ENCODE peak calls at places on chromosomes 11 and 22, in nine cellular contexts. K is cardiac muscle cell, F is kidney, Z is cardiac fibroblast, R is dorsolateral prefrontal cortex, T is fibroblast of pulmonary artery, Y is stomach, X is D721Med, G is H9. J is an unnamed sample.

GRCh38 chr11:45930951-45931563 is 8.6 kb downstream of the LARGE2 start:
- DNase-seq in K (no peak), F (no peak), Z (no peak), R (no peak), T (no peak), Y (no peak), X (no peak), G (no peak), J (no peak)

GRCh38 chr11:57597461-57597892 is at the start of gene SERPING1:
- DNase-seq in K (no peak), F (peak; percentile 93), Z (peak; percentile 44), R (peak; percentile 14), T (peak; percentile 44), Y (peak; percentile 34), X (no peak), G (no peak), J (no peak)

GRCh38 chr11:19642759-19643158 is 69.9 kb upstream of the NAV2 start:
- DNase-seq in K (no peak), F (no peak), Z (no peak), R (no peak), T (no peak), Y (no peak), X (no peak), G (no peak), J (no peak)

GRCh38 chr11:85115798-85116197 is 511.3 kb downstream of the DLG2 start:
- DNase-seq in K (no peak), F (no peak), Z (peak; percentile 8), R (no peak), T (no peak), Y (no peak), X (no peak), G (no peak), J (no peak)

GRCh38 chr11:119795231-119795630 is 66.2 kb upstream of the NECTIN1 start:
- DNase-seq in K (no peak), F (peak; percentile 32), Z (peak; percentile 9), R (peak; percentile 73), T (peak; percentile 29), Y (no peak), X (no peak), G (no peak), J (no peak)

GRCh38 chr22:49040111-49040510 is 787.6 kb downstream of the BRD1 start:
- DNase-seq in K (no peak), F (no peak), Z (no peak), R (no peak), T (no peak), Y (no peak), X (no peak), G (no peak), J (no peak)

GRCh38 chr11:32386770-32387377 is 48.5 kb downstream of the WT1 start:
- DNase-seq in K (peak; percentile 33), F (no peak), Z (peak; percentile 65), R (no peak), T (peak; percentile 92), Y (no peak), X (no peak), G (no peak), J (no peak)

GRCh38 chr11:235180-235997 is 753 bp downstream of the SIRT3 start:
- DNase-seq in K (no peak), F (no peak), Z (no peak), R (no peak), T (peak; percentile 59), Y (no peak), X (no peak), G (no peak), J (no peak)

GRCh38 chr11:76837696-76838421 is 22.9 kb upstream of the ACER3 start:
- DNase-seq in K (no peak), F (no peak), Z (no peak), R (no peak), T (no peak), Y (no peak), X (no peak), G (no peak), J (no peak)

GRCh38 chr11:76838422-76839068 is 22.2 kb upstream of the ACER3 start:
- DNase-seq in K (peak; percentile 67), F (no peak), Z (peak; percentile 22), R (no peak), T (peak; percentile 57), Y (no peak), X (no peak), G (peak; percentile 86), J (peak; percentile 49)

GRCh38 chr11:76835928-76836612 is 24.6 kb upstream of the ACER3 start:
- DNase-seq in K (no peak), F (no peak), Z (peak; percentile 35), R (peak; percentile 63), T (peak; percentile 82), Y (peak; percentile 83), X (peak; percentile 21), G (no peak), J (no peak)

GRCh38 chr11:76835030-76835429 is 25.7 kb upstream of the ACER3 start:
- DNase-seq in K (no peak), F (no peak), Z (no peak), R (no peak), T (no peak), Y (no peak), X (no peak), G (no peak), J (no peak)

DNA sequence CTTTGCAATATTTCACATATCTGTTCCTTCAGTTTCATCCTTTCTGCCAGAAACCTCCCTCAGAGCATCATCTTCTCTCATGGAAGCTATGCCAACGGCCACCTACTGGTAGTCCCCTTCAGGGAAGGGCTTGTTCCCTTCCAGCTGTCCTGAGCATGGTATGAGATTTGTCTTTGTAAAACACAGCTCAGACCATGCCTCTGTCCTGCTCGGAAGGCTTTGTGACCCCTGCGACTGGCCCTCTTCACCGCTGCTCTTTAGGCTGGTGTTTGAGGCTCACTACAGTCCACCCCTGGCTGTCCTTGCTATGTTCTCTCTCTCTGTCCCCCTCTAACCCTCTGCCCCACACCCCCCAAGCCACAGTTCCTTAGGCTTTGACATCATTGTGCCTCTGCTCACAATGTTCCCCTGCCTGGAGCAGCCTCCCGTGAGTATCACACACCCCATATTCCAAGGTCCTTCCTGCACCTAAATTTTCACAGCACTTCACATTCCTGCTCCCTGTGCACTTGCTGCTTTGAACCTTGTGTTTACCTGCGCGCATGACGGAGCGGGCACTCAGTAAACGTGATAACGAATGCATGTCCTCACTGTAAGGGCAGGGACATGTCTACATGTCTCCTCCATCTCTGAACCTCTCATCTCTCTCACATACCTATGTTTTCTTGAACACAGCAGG is 24.0 kb upstream of the ACER3 start:
- DNase-seq in K (no peak), F (no peak), Z (no peak), R (no peak), T (no peak), Y (peak; percentile 48), X (no peak), G (no peak), J (no peak)
- TF ChIP-seq CTCF in K (peak; percentile 18), F (no peak), Z (no peak), R (peak; percentile 19), T (peak; percentile 38), Y (no peak), X (no peak), G (no peak), J (no peak)

DNA sequence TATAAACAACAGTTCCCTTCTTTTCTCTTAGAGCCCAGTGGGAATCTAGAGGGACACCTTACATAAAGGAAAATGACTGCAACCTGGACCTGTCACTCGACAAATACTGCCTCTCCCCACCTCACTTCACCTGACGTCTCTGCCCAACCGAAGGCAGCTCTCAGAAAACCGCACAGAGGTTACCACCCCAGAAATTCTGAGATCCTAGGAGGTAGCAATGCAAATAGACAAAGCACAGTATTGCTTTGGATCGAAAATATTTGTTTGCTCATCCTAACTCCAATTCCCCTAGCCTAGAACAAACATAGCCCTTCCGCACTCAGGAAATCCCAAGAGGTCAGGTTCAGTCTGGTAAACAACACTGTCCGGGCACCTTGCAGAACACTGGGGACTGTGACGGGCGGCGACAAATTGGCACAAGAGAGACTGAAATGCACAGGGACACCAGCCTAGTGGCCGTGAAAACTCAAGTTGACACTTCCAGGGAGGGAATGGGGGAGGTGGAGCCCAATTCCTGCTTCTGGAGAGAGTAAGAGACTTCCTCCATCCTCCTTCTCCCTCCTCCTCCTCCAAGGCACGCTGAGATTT is 420 bp upstream of the TRIM44 start:
- DNase-seq in K (no peak), F (no peak), Z (no peak), R (no peak), T (no peak), Y (no peak), X (no peak), G (no peak), J (no peak)
- TF ChIP-seq CTCF in K (no peak), F (no peak), Z (no peak), R (peak; percentile 6), T (no peak), Y (no peak), X (no peak), G (no peak), J (no peak)

GRCh38 chr11:66001941-66002647 is at the start of the genes BANF1 and EIF1AD:
- DNase-seq in K (peak; percentile 93), F (peak; percentile 95), Z (peak; percentile 100), R (peak; percentile 96), T (peak; percentile 99), Y (peak; percentile 92), X (peak; percentile 71), G (peak; percentile 96), J (peak; percentile 89)
- TF ChIP-seq CTCF in K (no peak), F (no peak), Z (no peak), R (peak; percentile 36), T (no peak), Y (no peak), X (no peak), G (no peak), J (no peak)

GRCh38 chr11:88179966-88180629 is 4.9 kb upstream of the RAB38 start:
- DNase-seq in K (no peak), F (no peak), Z (peak; percentile 68), R (no peak), T (peak; percentile 25), Y (no peak), X (no peak), G (no peak), J (no peak)
- TF ChIP-seq CTCF in K (no peak), F (no peak), Z (peak; percentile 28), R (no peak), T (no peak), Y (no peak), X (no peak), G (no peak), J (no peak)

DNA sequence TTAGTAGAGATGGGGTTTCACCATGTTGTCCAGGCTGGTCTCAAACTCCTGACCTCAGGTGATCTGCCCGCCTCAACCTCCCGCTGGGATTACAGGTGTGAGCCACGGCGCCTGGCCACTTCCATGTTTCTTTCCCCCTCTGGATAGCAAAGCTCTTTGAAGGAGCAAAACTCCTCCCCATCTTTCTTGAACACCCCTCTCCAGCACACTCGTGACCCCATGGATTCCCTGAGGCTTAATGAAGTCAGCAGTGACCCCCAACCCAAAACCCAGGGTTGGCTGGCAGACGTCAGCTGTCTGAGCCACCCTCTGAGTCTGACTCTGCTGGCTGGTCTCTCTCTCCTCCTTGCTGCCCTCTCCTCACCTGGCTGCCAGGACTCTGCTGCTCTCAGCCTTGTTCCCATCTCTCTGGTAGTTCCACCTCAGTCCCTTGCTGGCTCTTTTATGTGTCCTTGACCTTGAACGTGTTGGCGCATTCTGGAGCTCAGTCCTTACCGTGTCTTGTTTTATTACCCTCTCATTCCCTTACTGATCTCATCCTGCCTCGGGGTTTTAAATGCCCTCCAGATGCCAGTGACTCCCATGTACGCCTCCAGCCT is 44.5 kb downstream of the PARVG start:
- DNase-seq in K (no peak), F (peak; percentile 32), Z (no peak), R (no peak), T (no peak), Y (no peak), X (no peak), G (no peak), J (no peak)
- TF ChIP-seq CTCF in K (no peak), F (no peak), Z (no peak), R (no peak), T (no peak), Y (no peak), X (no peak), G (no peak), J (no peak)

J was measured in glutamatergic neuron.